ENCODE peak calls at places on chromosome 6, in six cellular contexts. V, K, C, I, F and Z are unnamed samples. For H3K9me3 and H3K36me3, the result is how much of the 10 kb centered on the place peaks cover.

GRCh38 chr6:122758927-122759334 is 20.6 kb upstream of the FABP7 start:
- DNase-seq in V (no peak), K (no peak), C (no peak), I (no peak), F (no peak), Z (no peak)

GRCh38 chr6:46935687-46936086 is 13.9 kb upstream of the ADGRF5 start:
- DNase-seq in F (peak), I (peak), K (no peak), C (no peak), V (no peak), Z (no peak)

GRCh38 chr6:10837009-10837691 is 1.2 kb downstream of the MAK start:
- DNase-seq in V (peak), F (peak), K (peak), I (peak), C (peak), Z (no peak)

GRCh38 chr6:46437671-46438221 is 53.5 kb downstream of the RCAN2 start:
- DNase-seq in F (no peak), V (no peak), C (no peak), I (peak), K (no peak), Z (no peak)

GRCh38 chr6:124607119-124607627 is 355.1 kb upstream of the RNF217 start:
- DNase-seq in V (no peak), C (no peak), I (no peak), F (no peak), K (no peak), Z (no peak)

GRCh38 chr6:25331085-25331685 is 52.0 kb downstream of the CARMIL1 start:
- DNase-seq in F (no peak), V (no peak), K (no peak), C (no peak), I (no peak), Z (no peak)

GRCh38 chr6:133806358-133806757 is 82.6 kb upstream of the TCF21 start:
- DNase-seq in I (no peak), V (no peak), K (no peak), C (no peak), F (no peak), Z (no peak)

GRCh38 chr6:146857960-146858308 is 259.2 kb downstream of the ADGB start:
- DNase-seq in I (peak), C (no peak), V (no peak), K (no peak), F (no peak), Z (no peak)

GRCh38 chr6:29589423-29590048 is 4.6 kb downstream of the OR2H2 start:
- DNase-seq in I (peak), K (no peak), C (no peak), F (no peak), V (peak), Z (no peak)

GRCh38 chr6:42294759-42295158 is 77.1 kb upstream of the MRPS10 start:
- DNase-seq in K (no peak), C (no peak), V (no peak), F (no peak), I (no peak), Z (no peak)

GRCh38 chr6:79841577-79842381 is 105.6 kb downstream of the ELOVL4 start:
- DNase-seq in V (no peak), C (no peak), K (no peak), F (no peak), I (no peak), Z (no peak)

GRCh38 chr6:113642714-113643442 is 214.3 kb upstream of the MARCKS start:
- DNase-seq in F (no peak), I (peak), C (no peak), V (peak), K (no peak), Z (no peak)

GRCh38 chr6:69791065-69791471 is 5.7 kb downstream of the LMBRD1 start:
- DNase-seq in K (no peak), V (peak), I (peak), F (no peak), C (no peak), Z (no peak)

GRCh38 chr6:49849121-49849907 is 17.0 kb downstream of the CRISP1 start:
- DNase-seq in K (no peak), F (no peak), V (no peak), I (peak), C (no peak), Z (no peak)

GRCh38 chr6:108958900-108959770 is 110.9 kb downstream of the ARMC2 start:
- DNase-seq in V (no peak), C (no peak), F (peak), K (no peak), I (no peak), Z (no peak)

GRCh38 chr6:117264487-117265424 is 602 bp upstream of the VGLL2 start:
- DNase-seq in I (no peak), V (no peak), K (no peak), C (no peak), F (no peak), Z (no peak)

GRCh38 chr6:150395388-150396009 is 26.7 kb downstream of the IYD start:
- DNase-seq in F (peak), C (no peak), K (no peak), I (peak), V (peak), Z (no peak)

GRCh38 chr6:10759884-10760329 is 12.3 kb downstream of the TMEM14B start:
- DNase-seq in K (no peak), C (peak), F (no peak), V (peak), I (no peak), Z (peak)

GRCh38 chr6:170165501-170166117 is 125.3 kb downstream of the DLL1 start:
- DNase-seq in V (no peak), K (peak), I (peak), C (no peak), F (peak), Z (no peak)

GRCh38 chr6:35302604-35303218 is 5.1 kb downstream of the DEF6 start:
- DNase-seq in K (no peak), F (peak), C (peak), I (peak), V (no peak), Z (no peak)

GRCh38 chr6:142927904-142928303 is 17.1 kb downstream of the HIVEP2 start:
- DNase-seq in V (no peak), C (no peak), K (no peak), F (no peak), I (no peak), Z (no peak)

GRCh38 chr6:150408842-150409241 is 40.0 kb downstream of the IYD start:
- DNase-seq in F (no peak), V (peak), I (no peak), K (no peak), C (no peak), Z (no peak)

GRCh38 chr6:8556370-8557018 is 121.1 kb upstream of the SLC35B3 start:
- DNase-seq in I (no peak), V (no peak), C (no peak), K (no peak), F (no peak), Z (no peak)

GRCh38 chr6:31007694-31008093 is 2.6 kb upstream of the MUC22 start:
- DNase-seq in V (no peak), I (no peak), K (no peak), C (no peak), F (no peak), Z (no peak)

GRCh38 chr6:138923561-138923960 is 64.5 kb downstream of the REPS1 start:
- DNase-seq in C (no peak), K (no peak), V (no peak), F (no peak), I (no peak), Z (no peak)

GRCh38 chr6:6004147-6004995 is 2.4 kb downstream of the NRN1 start:
- DNase-seq in I (no peak), F (no peak), K (peak), C (no peak), V (no peak), Z (no peak)

GRCh38 chr6:112305795-112306194 is 41.3 kb upstream of the RFPL4B start:
- DNase-seq in F (no peak), K (no peak), C (no peak), V (peak), I (no peak), Z (no peak)

GRCh38 chr6:143225929-143226328 is 165.2 kb downstream of the AIG1 start:
- DNase-seq in V (no peak), F (no peak), K (no peak), C (no peak), I (no peak), Z (no peak)

GRCh38 chr6:89818977-89819335 is 638 bp downstream of the MDN1 start:
- DNase-seq in F (no peak), V (peak), K (no peak), I (peak), C (no peak), Z (no peak)

GRCh38 chr6:68628156-68628555 is 6.9 kb upstream of the ADGRB3 start:
- DNase-seq in V (no peak), C (no peak), I (no peak), K (no peak), F (no peak), Z (no peak)

GRCh38 chr6:132341646-132342045 is 59.6 kb downstream of the MOXD1 start:
- DNase-seq in C (no peak), K (no peak), I (no peak), F (no peak), V (no peak), Z (no peak)

GRCh38 chr6:76697585-76697984 is 625.1 kb upstream of the IMPG1 start:
- DNase-seq in V (no peak), K (no peak), F (no peak), C (no peak), I (no peak), Z (no peak)

GRCh38 chr6:106431405-106431804 is 70.9 kb downstream of the CRYBG1 start:
- DNase-seq in C (no peak), F (no peak), I (no peak), K (no peak), V (no peak), Z (no peak)
- H3K9me3 ChIP-seq in C (under half), F (under half), I (under half), K (under half), V (under half), Z (under half)

GRCh38 chr6:135002229-135002844 is 52.3 kb downstream of the HBS1L start:
- DNase-seq in F (no peak), C (no peak), K (no peak), I (peak), V (no peak), Z (no peak)
- H3K36me3 ChIP-seq in F (under half), C (under half), K (under half), I (under half), V (under half), Z (under half)

DNA sequence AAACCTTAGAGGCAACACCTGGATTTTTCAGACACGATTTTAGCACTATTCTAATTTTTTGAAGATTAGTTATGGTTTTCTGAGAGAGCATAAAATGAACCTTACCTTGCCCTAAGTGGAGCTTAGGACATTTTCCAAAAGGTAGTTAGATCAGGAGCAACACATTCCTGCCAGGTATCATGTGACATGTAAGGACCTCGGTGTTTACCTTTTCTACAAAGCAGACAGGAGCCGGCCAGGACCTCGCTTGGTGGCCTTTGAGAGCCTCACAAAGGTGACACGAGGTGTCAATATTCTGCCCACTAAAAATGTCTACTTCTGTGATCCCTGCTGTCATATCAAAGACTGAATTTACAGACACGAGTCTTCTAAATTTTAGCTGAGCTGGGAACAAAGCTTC is 174.9 kb downstream of the SMOC2 start:
- DNase-seq in K (peak), V (no peak), F (no peak), I (no peak), C (no peak), Z (no peak)
- H3K9me3 ChIP-seq in K (under half), V (under half), F (under half), I (under half), C (under half), Z (under half)

DNA sequence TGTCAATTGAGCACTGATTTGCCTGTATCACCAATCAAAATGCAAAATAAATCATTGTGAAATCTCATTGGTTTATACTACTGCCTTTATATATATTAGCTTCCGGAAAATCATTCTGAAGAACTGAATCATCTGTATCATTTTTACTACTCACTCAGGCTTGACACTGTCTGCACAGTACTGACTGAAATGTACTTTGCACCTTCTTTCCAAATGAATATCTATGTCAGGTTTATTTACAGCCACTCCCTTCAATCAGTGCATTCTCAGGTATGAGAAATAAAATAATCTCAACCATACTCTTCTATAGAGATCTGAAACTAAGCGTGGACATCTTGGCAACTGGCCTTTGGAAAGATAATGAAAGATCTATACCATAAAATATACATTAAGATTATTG is 2.7 kb downstream of the KHDRBS2 start:
- DNase-seq in K (no peak), I (no peak), F (no peak), C (no peak), V (no peak), Z (no peak)
- H3K36me3 ChIP-seq in K (under half), I (under half), F (under half), C (under half), V (under half), Z (under half)